ENCODE peak calls at places on chromosomes 11 and 22, in seven cellular contexts. N, W, D, P, C, A and G are unnamed samples.

GRCh38 chr22:49372530-49373288 is 455.0 kb downstream of the BRD1 start:
- DNase-seq in P (no peak), D (no peak), A (no peak), N (peak; percentile 67), C (no peak), W (no peak), G (no peak)

GRCh38 chr11:59551651-59552521 is 40.5 kb downstream of the OR4D9 start:
- DNase-seq in W (peak; percentile 78), N (peak; percentile 21), D (no peak), A (peak; percentile 89), P (no peak), C (no peak), G (no peak)

GRCh38 chr11:99422581-99423434 is 402.1 kb downstream of the CNTN5 start:
- DNase-seq in N (no peak), P (no peak), W (no peak), A (no peak), D (no peak), C (no peak), G (no peak)

GRCh38 chr11:17595526-17596309 is 48.7 kb downstream of the OTOG start:
- DNase-seq in W (no peak), D (no peak), P (no peak), N (no peak), C (no peak), A (no peak), G (peak; percentile 8)

GRCh38 chr11:11366793-11367192 is 13.7 kb upstream of the CSNK2A3 start:
- DNase-seq in W (peak; percentile 3), N (no peak), C (no peak), A (peak; percentile 32), D (no peak), P (no peak), G (no peak)

GRCh38 chr11:3108183-3108721 is 51.0 kb upstream of the CARS1 start:
- DNase-seq in W (no peak), P (no peak), D (no peak), A (no peak), C (no peak), N (peak; percentile 18), G (no peak)

GRCh38 chr22:29587938-29588699 is 7.2 kb upstream of the NIPSNAP1 start:
- DNase-seq in D (no peak), N (no peak), C (no peak), W (peak; percentile 42), P (no peak), A (peak; percentile 78), G (no peak)

GRCh38 chr11:129023968-129024676 is 81.5 kb upstream of the TP53AIP1 start:
- DNase-seq in C (no peak), P (no peak), D (peak; percentile 13), N (no peak), A (peak; percentile 14), W (peak; percentile 53), G (no peak)

GRCh38 chr22:48042621-48043395 is 1280.4 kb downstream of the TBC1D22A start:
- DNase-seq in D (no peak), C (no peak), P (no peak), N (no peak), A (no peak), W (no peak), G (no peak)

GRCh38 chr11:65852508-65853248 is 5.3 kb downstream of the CFL1 start:
- DNase-seq in A (no peak), C (no peak), D (no peak), N (peak; percentile 36), P (no peak), W (no peak), G (no peak)

GRCh38 chr11:17905477-17905876 is 107.4 kb downstream of the SERGEF start:
- DNase-seq in D (no peak), N (no peak), P (no peak), W (no peak), C (no peak), A (no peak), G (no peak)

GRCh38 chr11:1403721-1404460 is 14.2 kb downstream of the BRSK2 start:
- DNase-seq in W (no peak), N (no peak), C (no peak), A (no peak), P (no peak), D (no peak), G (no peak)

GRCh38 chr11:57484141-57484710 is 23.9 kb downstream of the RTN4RL2 start:
- DNase-seq in N (no peak), P (no peak), D (no peak), A (no peak), C (no peak), W (no peak), G (no peak)

GRCh38 chr11:44004452-44004833 is 43.3 kb upstream of the ACCSL start:
- DNase-seq in N (no peak), A (no peak), P (no peak), C (no peak), D (no peak), W (no peak), G (no peak)

GRCh38 chr11:63508009-63508408 is 2.1 kb downstream of the LGALS12 start:
- DNase-seq in C (no peak), D (no peak), W (no peak), N (peak; percentile 37), A (peak; percentile 65), P (no peak), G (no peak)

GRCh38 chr11:27282806-27283205 is 80.2 kb downstream of the CCDC34 start:
- DNase-seq in A (peak; percentile 57), C (no peak), N (no peak), W (peak; percentile 71), P (no peak), D (no peak), G (no peak)

GRCh38 chr22:37887610-37888378 is 18.3 kb upstream of the MICALL1 start:
- DNase-seq in D (no peak), N (no peak), C (no peak), P (no peak), W (peak; percentile 57), A (peak; percentile 97), G (no peak)

GRCh38 chr11:110755961-110756360 is 43.7 kb upstream of the ARHGAP20 start:
- DNase-seq in P (no peak), D (no peak), A (no peak), N (no peak), C (no peak), W (no peak), G (no peak)

GRCh38 chr11:111335124-111335535 is 36.8 kb downstream of the POU2AF3 start:
- DNase-seq in C (no peak), N (no peak), D (no peak), W (no peak), A (no peak), P (no peak), G (no peak)

GRCh38 chr11:99325807-99326206 is 305.1 kb downstream of the CNTN5 start:
- DNase-seq in W (no peak), D (no peak), A (peak; percentile 92), P (no peak), C (no peak), N (no peak), G (no peak)

GRCh38 chr11:23570828-23571227 is 710.6 kb upstream of the CCDC179 start:
- DNase-seq in C (no peak), P (no peak), W (peak; percentile 35), N (no peak), D (no peak), A (no peak), G (no peak)

GRCh38 chr11:130371004-130371590 is 56.4 kb upstream of the ZBTB44 start:
- DNase-seq in C (no peak), D (peak; percentile 2), W (no peak), A (no peak), P (no peak), N (no peak), G (no peak)
- H3K27ac ChIP-seq in C (no peak overlapping the region), D (no peak overlapping the region), W (no peak overlapping the region), A (no peak overlapping the region), P (no peak overlapping the region), N (no peak overlapping the region), G (peak overlapping the region; percentile 84)

GRCh38 chr22:35914665-35915476 is 113.8 kb downstream of the RBFOX2 start:
- DNase-seq in C (no peak), P (no peak), D (no peak), A (peak; percentile 91), N (peak; percentile 62), W (peak; percentile 88), G (peak; percentile 73)

GRCh38 chr22:35912668-35913067 is 116.0 kb downstream of the RBFOX2 start:
- DNase-seq in C (no peak), W (no peak), A (no peak), D (no peak), P (no peak), N (no peak), G (no peak)

GRCh38 chr22:35915477-35916013 is 113.1 kb downstream of the RBFOX2 start:
- DNase-seq in P (no peak), A (no peak), C (no peak), D (no peak), N (no peak), W (peak; percentile 47), G (no peak)

GRCh38 chr22:35913925-35914324 is 114.7 kb downstream of the RBFOX2 start:
- DNase-seq in W (no peak), N (no peak), P (no peak), A (no peak), D (no peak), C (no peak), G (no peak)

DNA sequence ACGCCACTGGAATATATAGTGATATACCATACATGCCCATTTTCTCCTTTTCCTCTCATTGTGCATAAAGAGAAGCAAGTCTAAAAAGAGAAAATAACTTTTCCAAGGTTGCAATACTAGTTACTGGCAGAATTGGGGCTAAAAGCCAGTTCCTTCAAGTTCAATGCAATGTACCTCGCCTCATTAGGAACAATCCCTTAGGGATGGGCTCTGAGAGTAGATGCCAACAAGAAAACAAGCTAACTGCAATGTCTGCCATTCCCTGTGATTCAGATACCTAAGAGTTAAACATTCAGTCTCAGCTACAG is 114.3 kb downstream of the RBFOX2 start:
- DNase-seq in W (no peak), P (no peak), C (no peak), N (no peak), A (no peak), D (no peak), G (no peak)
- H3K4me3 ChIP-seq in W (peak overlapping the region; percentile 68), P (no peak overlapping the region), C (no peak overlapping the region), N (peak overlapping the region; percentile 52), A (no peak overlapping the region), D (no peak overlapping the region), G (peak overlapping the region; percentile 55)

GRCh38 chr22:17441326-17441725 is 72.1 kb downstream of the CECR2 start:
- DNase-seq in N (no peak), W (no peak), A (no peak), C (no peak), P (no peak), D (no peak), G (no peak)

GRCh38 chr22:17436981-17437410 is 67.7 kb downstream of the CECR2 start:
- DNase-seq in C (no peak), N (no peak), A (no peak), W (no peak), D (no peak), P (no peak), G (no peak)

GRCh38 chr22:17434856-17435255 is 65.6 kb downstream of the CECR2 start:
- DNase-seq in C (no peak), W (no peak), D (no peak), P (no peak), A (no peak), N (no peak), G (no peak)

GRCh38 chr22:17435375-17435774 is 66.1 kb downstream of the CECR2 start:
- DNase-seq in P (no peak), C (no peak), A (no peak), D (no peak), W (no peak), N (no peak), G (no peak)

GRCh38 chr22:17436382-17436951 is 67.2 kb downstream of the CECR2 start:
- DNase-seq in A (peak; percentile 60), C (no peak), W (no peak), N (no peak), D (no peak), P (no peak), G (no peak)
- H3K27ac ChIP-seq in A (peak overlapping the region; percentile 86), C (no peak overlapping the region), W (no peak overlapping the region), N (no peak overlapping the region), D (no peak overlapping the region), P (no peak overlapping the region), G (no peak overlapping the region)

GRCh38 chr22:22168190-22168940 is 76.2 kb upstream of the VPREB1 start:
- DNase-seq in N (peak; percentile 16), A (peak; percentile 38), W (no peak), D (peak; percentile 45), C (no peak), P (no peak), G (no peak)
- H3K4me3 ChIP-seq in N (peak overlapping the region; percentile 31), A (no peak overlapping the region), W (no peak overlapping the region), D (peak overlapping the region; percentile 29), C (peak overlapping the region; percentile 38), P (peak overlapping the region; percentile 23), G (no peak overlapping the region)